ENCODE peak calls at places on chromosomes 2 and 18, in six cellular contexts. One of them, this sample, is unnamed.

GRCh38 chr2:128438586-128438985 is 119.9 kb upstream of the HS6ST1 start:
- DNase-seq in breast epithelium: no peak
- DNase-seq in Peyer's patch: no peak
- DNase-seq in cardiac fibroblast: no peak
- DNase-seq in AG04449: no peak
- DNase-seq in uterus: no peak
- DNase-seq in this sample: no peak

GRCh38 chr2:85310330-85310729 is 17.5 kb downstream of the TGOLN2 start:
- DNase-seq in uterus: no peak
- DNase-seq in cardiac fibroblast: no peak
- DNase-seq in Peyer's patch: no peak
- DNase-seq in AG04449: no peak
- DNase-seq in breast epithelium: no peak
- DNase-seq in this sample: no peak

GRCh38 chr18:7272268-7273049 is 41.6 kb downstream of the LRRC30 start:
- DNase-seq in uterus: peak; percentile 60
- DNase-seq in Peyer's patch: peak; percentile 53
- DNase-seq in breast epithelium: no peak
- DNase-seq in AG04449: no peak
- DNase-seq in cardiac fibroblast: peak; percentile 89
- DNase-seq in this sample: peak; percentile 72

GRCh38 chr2:75896779-75897366 is 186.2 kb upstream of the GCFC2 start:
- DNase-seq in uterus: no peak
- DNase-seq in Peyer's patch: no peak
- DNase-seq in cardiac fibroblast: no peak
- DNase-seq in AG04449: no peak
- DNase-seq in breast epithelium: no peak
- DNase-seq in this sample: no peak

GRCh38 chr2:128311216-128311754 is 7.4 kb downstream of the HS6ST1 start:
- DNase-seq in cardiac fibroblast: no peak
- DNase-seq in AG04449: no peak
- DNase-seq in uterus: no peak
- DNase-seq in Peyer's patch: no peak
- DNase-seq in breast epithelium: no peak
- DNase-seq in this sample: no peak

GRCh38 chr18:50819027-50819726 is 639 bp downstream of the MRO start:
- DNase-seq in cardiac fibroblast: peak; percentile 52
- DNase-seq in AG04449: no peak
- DNase-seq in uterus: peak; percentile 14
- DNase-seq in breast epithelium: no peak
- DNase-seq in Peyer's patch: peak; percentile 79
- DNase-seq in this sample: no peak

GRCh38 chr2:150259746-150260145 is 227.7 kb downstream of the RND3 start:
- DNase-seq in Peyer's patch: no peak
- DNase-seq in cardiac fibroblast: no peak
- DNase-seq in breast epithelium: no peak
- DNase-seq in AG04449: no peak
- DNase-seq in uterus: no peak
- DNase-seq in this sample: no peak

GRCh38 chr2:9556121-9556869 is 665 bp upstream of the ADAM17 start:
- DNase-seq in uterus: no peak
- DNase-seq in breast epithelium: no peak
- DNase-seq in Peyer's patch: no peak
- DNase-seq in AG04449: no peak
- DNase-seq in cardiac fibroblast: no peak
- DNase-seq in this sample: no peak

GRCh38 chr2:181462032-181462431 is 4.8 kb downstream of the ITGA4 start:
- DNase-seq in breast epithelium: no peak
- DNase-seq in cardiac fibroblast: peak; percentile 8
- DNase-seq in AG04449: no peak
- DNase-seq in uterus: no peak
- DNase-seq in Peyer's patch: no peak
- DNase-seq in this sample: no peak

GRCh38 chr18:37565985-37566478 is 434 bp upstream of the CELF4 start:
- DNase-seq in breast epithelium: no peak
- DNase-seq in AG04449: no peak
- DNase-seq in cardiac fibroblast: peak; percentile 65
- DNase-seq in Peyer's patch: peak; percentile 52
- DNase-seq in uterus: no peak
- DNase-seq in this sample: no peak

GRCh38 chr2:237723023-237723422 is 75.6 kb upstream of the RBM44 start:
- DNase-seq in uterus: no peak
- DNase-seq in breast epithelium: no peak
- DNase-seq in Peyer's patch: no peak
- DNase-seq in cardiac fibroblast: no peak
- DNase-seq in AG04449: no peak
- DNase-seq in this sample: no peak

GRCh38 chr18:22846088-22846683 is 86.9 kb upstream of the RBBP8 start:
- DNase-seq in uterus: no peak
- DNase-seq in cardiac fibroblast: peak; percentile 54
- DNase-seq in Peyer's patch: no peak
- DNase-seq in breast epithelium: no peak
- DNase-seq in AG04449: no peak
- DNase-seq in this sample: no peak

GRCh38 chr18:9946831-9947230 is 33.0 kb downstream of the VAPA start:
- DNase-seq in AG04449: no peak
- DNase-seq in breast epithelium: no peak
- DNase-seq in cardiac fibroblast: no peak
- DNase-seq in Peyer's patch: no peak
- DNase-seq in uterus: no peak
- DNase-seq in this sample: no peak

GRCh38 chr2:133591164-133591563 is 22.9 kb upstream of the NCKAP5 start:
- DNase-seq in breast epithelium: no peak
- DNase-seq in uterus: peak; percentile 50
- DNase-seq in AG04449: no peak
- DNase-seq in cardiac fibroblast: peak; percentile 42
- DNase-seq in Peyer's patch: no peak
- DNase-seq in this sample: no peak

GRCh38 chr2:196544906-196545433 is 94.5 kb upstream of the CCDC150 start:
- DNase-seq in AG04449: no peak
- DNase-seq in breast epithelium: no peak
- DNase-seq in Peyer's patch: no peak
- DNase-seq in cardiac fibroblast: no peak
- DNase-seq in uterus: no peak
- DNase-seq in this sample: no peak

GRCh38 chr2:218219934-218220333 is 2.9 kb downstream of the ARPC2 start:
- DNase-seq in AG04449: no peak
- DNase-seq in breast epithelium: no peak
- DNase-seq in cardiac fibroblast: no peak
- DNase-seq in Peyer's patch: no peak
- DNase-seq in uterus: no peak
- DNase-seq in this sample: no peak

GRCh38 chr2:10224734-10225133 is 78.0 kb upstream of the HPCAL1 start:
- DNase-seq in breast epithelium: peak; percentile 37
- DNase-seq in uterus: no peak
- DNase-seq in cardiac fibroblast: no peak
- DNase-seq in Peyer's patch: no peak
- DNase-seq in AG04449: no peak
- DNase-seq in this sample: peak; percentile 54

DNA sequence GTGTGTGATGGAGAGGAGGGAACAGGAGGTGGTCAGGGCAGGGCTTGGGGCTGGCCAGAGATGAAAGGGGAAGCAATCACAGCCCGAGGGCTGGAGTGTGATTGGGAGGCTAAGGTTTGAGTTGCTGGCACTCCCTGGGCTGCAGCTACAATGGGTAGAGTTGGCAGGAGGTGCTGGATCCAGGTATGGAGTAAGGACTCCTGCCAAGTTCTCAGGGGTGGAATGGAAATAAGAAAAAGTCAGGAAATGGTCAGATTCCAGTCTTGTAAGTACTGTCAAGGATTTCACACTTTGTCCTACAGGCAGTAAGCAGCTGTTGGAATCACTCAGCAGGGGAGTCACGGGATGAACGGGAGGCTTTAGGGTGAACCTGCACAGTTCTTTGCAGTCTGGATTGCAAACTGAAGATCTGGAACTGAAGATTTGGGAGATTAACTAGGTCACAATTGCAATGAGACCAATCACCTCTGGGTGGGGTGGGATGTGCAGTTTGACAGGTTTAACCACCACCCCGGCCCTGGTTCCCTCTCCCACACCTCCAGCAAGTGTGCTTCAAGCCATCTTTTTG is 10.9 kb upstream of the INPP5D start:
- DNase-seq in cardiac fibroblast: peak; percentile 17
- DNase-seq in uterus: no peak
- DNase-seq in AG04449: no peak
- DNase-seq in Peyer's patch: no peak
- DNase-seq in breast epithelium: no peak
- DNase-seq in this sample: no peak
- TF ChIP-seq CTCF in cardiac fibroblast: no peak
- TF ChIP-seq CTCF in uterus: no peak
- TF ChIP-seq CTCF in AG04449: no peak
- TF ChIP-seq CTCF in Peyer's patch: no peak
- TF ChIP-seq CTCF in breast epithelium: no peak
- TF ChIP-seq CTCF in this sample: no peak

GRCh38 chr2:159129301-159129700 is 157.2 kb downstream of the WDSUB1 start:
- DNase-seq in breast epithelium: no peak
- DNase-seq in Peyer's patch: no peak
- DNase-seq in AG04449: no peak
- DNase-seq in uterus: no peak
- DNase-seq in cardiac fibroblast: no peak
- DNase-seq in this sample: no peak
- H3K4me3 ChIP-seq in breast epithelium: no peak overlapping the region
- H3K4me3 ChIP-seq in Peyer's patch: no peak overlapping the region
- H3K4me3 ChIP-seq in AG04449: no peak overlapping the region
- H3K4me3 ChIP-seq in uterus: no peak overlapping the region
- H3K4me3 ChIP-seq in cardiac fibroblast: no peak overlapping the region
- H3K4me3 ChIP-seq in this sample: no peak overlapping the region

GRCh38 chr18:26459340-26459739 is 89.0 kb downstream of the KCTD1 start:
- DNase-seq in uterus: no peak
- DNase-seq in AG04449: no peak
- DNase-seq in Peyer's patch: no peak
- DNase-seq in cardiac fibroblast: no peak
- DNase-seq in breast epithelium: no peak
- DNase-seq in this sample: no peak

GRCh38 chr18:26457195-26457594 is 91.2 kb downstream of the KCTD1 start:
- DNase-seq in uterus: no peak
- DNase-seq in Peyer's patch: no peak
- DNase-seq in cardiac fibroblast: no peak
- DNase-seq in breast epithelium: no peak
- DNase-seq in AG04449: no peak
- DNase-seq in this sample: no peak

GRCh38 chr18:26456070-26456491 is 92.3 kb downstream of the KCTD1 start:
- DNase-seq in breast epithelium: no peak
- DNase-seq in uterus: no peak
- DNase-seq in cardiac fibroblast: no peak
- DNase-seq in AG04449: no peak
- DNase-seq in Peyer's patch: no peak
- DNase-seq in this sample: no peak

GRCh38 chr18:26458526-26459232 is 89.7 kb downstream of the KCTD1 start:
- DNase-seq in AG04449: no peak
- DNase-seq in breast epithelium: no peak
- DNase-seq in uterus: no peak
- DNase-seq in Peyer's patch: no peak
- DNase-seq in cardiac fibroblast: peak; percentile 36
- DNase-seq in this sample: no peak

DNA sequence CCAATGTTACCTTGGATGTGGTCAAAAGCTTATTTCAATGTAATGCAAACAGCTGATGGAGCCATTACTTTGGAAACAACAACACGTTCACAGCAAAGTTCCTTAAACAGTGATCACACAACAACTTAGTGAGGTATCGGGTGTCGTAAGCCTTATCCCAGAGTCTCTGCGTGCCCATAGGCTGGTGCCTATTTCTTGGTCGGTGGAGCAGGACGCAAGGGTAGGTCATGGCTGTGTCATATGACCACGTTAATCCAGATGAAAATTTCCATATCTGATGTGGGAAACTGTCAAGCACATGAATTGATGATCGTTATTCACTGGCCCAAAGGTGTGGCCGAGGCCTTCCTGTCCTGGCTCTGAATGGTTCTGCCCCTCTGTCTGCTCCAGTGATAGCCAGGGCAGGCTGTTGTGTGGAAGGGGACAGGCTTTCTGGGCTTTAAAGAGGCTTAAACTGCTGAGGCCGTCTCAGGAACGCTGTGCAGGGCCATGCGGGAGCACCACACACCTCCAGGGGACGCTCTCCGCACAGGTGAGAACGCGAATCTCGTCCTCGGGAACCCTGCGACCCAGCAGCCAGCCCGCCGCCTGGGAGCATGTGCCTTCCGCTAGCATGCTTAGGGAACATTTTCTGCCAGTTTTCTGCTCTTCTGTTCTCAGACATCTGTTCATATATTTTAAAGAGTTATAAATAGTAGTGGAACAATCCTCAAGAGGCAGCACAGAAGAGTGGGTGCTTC is 90.6 kb downstream of the KCTD1 start:
- DNase-seq in Peyer's patch: no peak
- DNase-seq in cardiac fibroblast: no peak
- DNase-seq in breast epithelium: no peak
- DNase-seq in AG04449: no peak
- DNase-seq in uterus: no peak
- DNase-seq in this sample: no peak
- TF ChIP-seq CTCF in Peyer's patch: no peak
- TF ChIP-seq CTCF in cardiac fibroblast: peak; percentile 35
- TF ChIP-seq CTCF in breast epithelium: no peak
- TF ChIP-seq CTCF in AG04449: no peak
- TF ChIP-seq CTCF in uterus: no peak
- TF ChIP-seq CTCF in this sample: no peak

GRCh38 chr2:27379383-27379839 is 1.1 kb downstream of the ZNF513 start:
- DNase-seq in AG04449: no peak
- DNase-seq in cardiac fibroblast: no peak
- DNase-seq in Peyer's patch: no peak
- DNase-seq in breast epithelium: no peak
- DNase-seq in uterus: no peak
- DNase-seq in this sample: no peak

GRCh38 chr2:27379840-27380625 is 501 bp downstream of the ZNF513 start:
- DNase-seq in uterus: peak; percentile 70
- DNase-seq in Peyer's patch: peak; percentile 57
- DNase-seq in cardiac fibroblast: peak; percentile 21
- DNase-seq in AG04449: no peak
- DNase-seq in breast epithelium: no peak
- DNase-seq in this sample: peak; percentile 88

GRCh38 chr2:27380626-27381556 is at the start of gene ZNF513:
- DNase-seq in cardiac fibroblast: peak; percentile 98
- DNase-seq in breast epithelium: peak; percentile 96
- DNase-seq in uterus: peak; percentile 96
- DNase-seq in AG04449: peak; percentile 55
- DNase-seq in Peyer's patch: peak; percentile 97
- DNase-seq in this sample: peak; percentile 79

GRCh38 chr2:27378809-27379290 is 1.7 kb downstream of the ZNF513 start:
- DNase-seq in breast epithelium: no peak
- DNase-seq in Peyer's patch: no peak
- DNase-seq in cardiac fibroblast: no peak
- DNase-seq in uterus: no peak
- DNase-seq in AG04449: no peak
- DNase-seq in this sample: no peak

DNA sequence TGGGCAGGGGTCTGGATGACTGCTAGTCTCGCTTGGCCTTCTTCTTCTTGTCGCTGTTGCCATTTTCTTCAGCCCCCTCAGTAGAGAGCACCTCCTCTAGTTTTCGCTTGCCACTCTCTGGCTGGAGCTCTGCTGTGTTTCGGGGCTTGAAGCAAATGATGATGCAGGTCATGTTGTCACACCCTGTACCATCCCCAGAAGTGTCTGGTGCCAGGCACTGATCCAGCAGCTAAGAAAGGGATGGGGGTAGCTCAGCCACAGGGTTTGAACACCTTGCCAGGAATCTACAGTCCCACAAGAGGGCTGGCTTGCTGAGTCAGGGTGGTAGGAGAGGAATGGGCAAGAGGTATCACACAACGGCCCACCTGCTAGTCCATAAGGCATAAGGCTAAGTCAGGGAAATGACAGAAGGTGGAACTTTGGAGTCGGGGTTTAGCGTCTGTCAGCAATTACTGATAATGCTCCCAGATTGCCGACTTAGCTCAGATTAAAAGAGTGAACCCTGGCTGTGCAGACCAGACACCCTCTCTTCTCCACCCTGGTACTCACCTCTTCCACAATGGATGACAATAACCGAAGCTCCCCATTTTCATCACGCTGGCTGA is 1.1 kb upstream of the ZNF513 start:
- DNase-seq in AG04449: no peak
- DNase-seq in Peyer's patch: no peak
- DNase-seq in cardiac fibroblast: no peak
- DNase-seq in uterus: no peak
- DNase-seq in breast epithelium: no peak
- DNase-seq in this sample: no peak
- H3K4me3 ChIP-seq in AG04449: no peak overlapping the region
- H3K4me3 ChIP-seq in Peyer's patch: no peak overlapping the region
- H3K4me3 ChIP-seq in cardiac fibroblast: no peak overlapping the region
- H3K4me3 ChIP-seq in uterus: no peak overlapping the region
- H3K4me3 ChIP-seq in breast epithelium: peak overlapping the region; percentile 75
- H3K4me3 ChIP-seq in this sample: peak overlapping the region; percentile 89